ENCODE peak calls at places on chromosome 20, in seven cellular contexts. X is OCI-LY7, E is IMR-90, Z is tibial artery, F is brain microvascular endothelial cell, M is PC-3, O is aorta. B is an unnamed sample.
A peak's percentile ranks its signal among the peaks of the same experiment; 100 is the strongest.

GRCh38 chr20:4519530-4519929 is 202.2 kb upstream of the PRND start:
- DNase-seq in X (no peak), E (no peak), Z (no peak), F (no peak), M (peak; percentile 46), O (no peak), B (no peak)

GRCh38 chr20:47311211-47311610 is 45.3 kb downstream of the ZMYND8 start:
- DNase-seq in X (no peak), E (no peak), Z (no peak), F (no peak), M (no peak), O (no peak), B (no peak)

GRCh38 chr20:13464702-13465101 is 174.0 kb downstream of the TASP1 start:
- DNase-seq in X (no peak), E (peak; percentile 63), Z (no peak), F (peak; percentile 11), M (no peak), O (no peak), B (no peak)

GRCh38 chr20:24960302-24960801 is 11.3 kb downstream of the CST7 start:
- DNase-seq in X (no peak), E (no peak), Z (no peak), F (no peak), M (no peak), O (no peak), B (no peak)

GRCh38 chr20:63844384-63845025 is 13.4 kb upstream of the ZBTB46 start:
- DNase-seq in X (no peak), E (no peak), Z (no peak), F (no peak), M (no peak), O (no peak), B (peak; percentile 15)

GRCh38 chr20:63748356-63749270 is 9.0 kb downstream of the SLC2A4RG start:
- DNase-seq in X (no peak), E (no peak), Z (no peak), F (no peak), M (no peak), O (no peak), B (peak; percentile 31)

GRCh38 chr20:22808628-22809027 is 224.3 kb upstream of the FOXA2 start:
- DNase-seq in X (no peak), E (no peak), Z (no peak), F (no peak), M (peak; percentile 46), O (no peak), B (no peak)

GRCh38 chr20:20837574-20838021 is 125.2 kb upstream of the RALGAPA2 start:
- DNase-seq in X (peak; percentile 18), E (peak; percentile 35), Z (peak; percentile 32), F (peak; percentile 38), M (peak; percentile 76), O (peak; percentile 53), B (no peak)

GRCh38 chr20:62685781-62686555 is 22.7 kb upstream of the NTSR1 start:
- DNase-seq in X (no peak), E (no peak), Z (peak; percentile 65), F (no peak), M (peak; percentile 49), O (peak; percentile 79), B (no peak)

GRCh38 chr20:58661298-58662141 is 10.4 kb downstream of the STX16 start:
- DNase-seq in X (peak; percentile 13), E (no peak), Z (no peak), F (no peak), M (no peak), O (no peak), B (no peak)

GRCh38 chr20:58306421-58307261 is 2.9 kb upstream of the RAB22A start:
- DNase-seq in X (peak; percentile 24), E (peak; percentile 76), Z (peak; percentile 44), F (peak; percentile 92), M (peak; percentile 57), O (peak; percentile 68), B (no peak)

GRCh38 chr20:2246081-2246491 is 49.7 kb upstream of the TGM3 start:
- DNase-seq in X (no peak), E (no peak), Z (no peak), F (no peak), M (no peak), O (no peak), B (no peak)

GRCh38 chr20:9852566-9852965 is 13.7 kb upstream of the PAK5 start:
- DNase-seq in X (no peak), E (no peak), Z (no peak), F (no peak), M (no peak), O (no peak), B (no peak)

GRCh38 chr20:15673206-15673605 is 900.0 kb downstream of the KIF16B start:
- DNase-seq in X (no peak), E (peak; percentile 86), Z (no peak), F (peak; percentile 12), M (peak; percentile 96), O (no peak), B (no peak)

GRCh38 chr20:17504326-17504897 is 26.8 kb downstream of the BFSP1 start:
- DNase-seq in X (no peak), E (no peak), Z (no peak), F (no peak), M (no peak), O (no peak), B (no peak)

GRCh38 chr20:10715035-10715434 is 41.2 kb upstream of the JAG1 start:
- DNase-seq in X (no peak), E (peak; percentile 89), Z (no peak), F (peak; percentile 68), M (peak; percentile 85), O (no peak), B (no peak)

GRCh38 chr20:46652699-46653098 is 1.4 kb upstream of the SLC13A3 start:
- DNase-seq in X (no peak), E (peak; percentile 37), Z (no peak), F (no peak), M (peak; percentile 33), O (no peak), B (no peak)

GRCh38 chr20:7627734-7628663 is 312.3 kb downstream of the HAO1 start:
- DNase-seq in X (no peak), E (no peak), Z (no peak), F (peak; percentile 13), M (peak; percentile 93), O (no peak), B (no peak)

GRCh38 chr20:25588491-25588890 is 3.2 kb upstream of the NINL start:
- DNase-seq in X (no peak), E (no peak), Z (no peak), F (no peak), M (no peak), O (no peak), B (no peak)

GRCh38 chr20:9912858-9913434 is 74.1 kb upstream of the PAK5 start:
- DNase-seq in X (peak; percentile 34), E (peak; percentile 42), Z (peak; percentile 32), F (peak; percentile 65), M (peak; percentile 80), O (no peak), B (no peak)

DNA sequence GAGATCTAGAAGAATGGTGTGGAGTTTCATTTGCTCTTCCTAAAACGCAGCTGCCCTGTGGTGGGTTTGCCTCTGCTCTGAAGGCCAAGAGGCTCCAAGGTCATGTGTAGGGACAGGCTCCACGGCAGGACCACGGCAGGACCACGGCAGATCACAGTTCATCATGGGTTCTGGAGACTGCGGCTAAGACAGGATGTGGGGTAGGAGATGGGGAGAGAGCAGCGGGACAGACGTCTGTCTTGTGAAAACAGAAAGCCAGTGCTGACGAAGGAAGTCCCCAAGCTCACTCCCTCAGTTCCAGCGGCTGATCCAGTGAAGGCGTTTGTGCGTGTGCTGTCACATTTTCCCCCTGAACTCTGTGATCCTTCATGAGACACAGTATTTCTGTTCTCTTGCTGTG is 67.9 kb upstream of the PTGIS start:
- DNase-seq in X (peak; percentile 45), E (no peak), Z (no peak), F (no peak), M (no peak), O (no peak), B (no peak)
- H3K36me3 ChIP-seq in X (peaks cover 63% of the 10 kb centered on the region), E (peaks cover 39% of the 10 kb centered on the region), Z (peaks cover 72% of the 10 kb centered on the region), F (peaks cover 43% of the 10 kb centered on the region), M (peaks cover 59% of the 10 kb centered on the region), O (peaks cover 8% of the 10 kb centered on the region), B (peaks cover 43% of the 10 kb centered on the region)

DNA sequence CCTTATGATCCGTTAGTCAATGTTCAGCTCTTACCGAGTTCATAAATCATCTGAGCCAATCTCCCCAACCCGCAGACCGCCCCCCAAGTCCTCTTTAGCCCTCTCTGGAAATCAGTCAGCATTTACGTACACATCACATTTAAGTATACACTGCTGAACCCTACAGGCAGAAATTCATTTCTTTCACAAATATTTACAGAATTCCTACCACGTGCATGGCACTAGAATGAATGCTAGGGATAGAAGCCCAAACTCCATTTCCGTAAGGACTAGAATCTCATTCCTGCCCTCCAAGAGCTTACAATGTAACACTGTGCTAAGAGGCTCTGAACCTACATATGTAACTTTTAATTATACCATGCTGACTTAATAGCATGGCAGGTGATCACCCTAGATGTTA is 1.8 kb downstream of the OSER1 start:
- DNase-seq in X (no peak), E (peak; percentile 66), Z (no peak), F (no peak), M (peak; percentile 59), O (no peak), B (no peak)
- H3K4me3 ChIP-seq in X (peak overlapping the region; percentile 90), E (peak overlapping the region; percentile 77), Z (peak overlapping the region; percentile 78), F (peak overlapping the region; percentile 96), M (peak overlapping the region; percentile 87), O (peak overlapping the region; percentile 15), B (peak overlapping the region; percentile 85)

DNA sequence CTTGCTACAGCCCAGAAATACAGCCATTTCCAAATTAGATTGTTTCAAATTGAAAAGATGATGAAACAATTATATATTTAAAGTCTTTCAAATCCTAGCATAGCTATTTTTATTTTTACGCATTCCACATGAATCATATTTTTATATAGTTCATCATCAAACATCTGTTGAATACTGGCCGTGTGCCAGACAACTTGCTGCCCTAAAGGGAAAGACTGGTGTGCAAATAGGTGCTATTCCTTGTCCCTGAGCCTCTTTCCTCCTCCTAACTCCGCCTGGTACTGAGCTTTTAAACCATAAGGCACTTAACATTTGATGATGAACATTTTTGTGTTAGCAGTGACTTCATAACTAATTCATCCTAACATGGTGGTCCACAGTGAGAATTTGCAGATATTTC is 18.7 kb upstream of the PLCG1 start:
- DNase-seq in X (no peak), E (peak; percentile 41), Z (no peak), F (no peak), M (peak; percentile 87), O (no peak), B (no peak)
- H3K36me3 ChIP-seq in X (peaks cover 97% of the 10 kb centered on the region), E (peaks cover 76% of the 10 kb centered on the region), Z (peaks cover 100% of the 10 kb centered on the region), F (peaks cover 88% of the 10 kb centered on the region), M (peaks cover 81% of the 10 kb centered on the region), O (peaks cover 23% of the 10 kb centered on the region), B (peaks cover 100% of the 10 kb centered on the region)

GRCh38 chr20:61448396-61448795 is 196.3 kb downstream of the CDH4 start:
- DNase-seq in X (no peak), E (no peak), Z (no peak), F (no peak), M (no peak), O (no peak), B (no peak)
- H3K4me3 ChIP-seq in X (no peak overlapping the region), E (no peak overlapping the region), Z (no peak overlapping the region), F (no peak overlapping the region), M (no peak overlapping the region), O (no peak overlapping the region), B (no peak overlapping the region)

DNA sequence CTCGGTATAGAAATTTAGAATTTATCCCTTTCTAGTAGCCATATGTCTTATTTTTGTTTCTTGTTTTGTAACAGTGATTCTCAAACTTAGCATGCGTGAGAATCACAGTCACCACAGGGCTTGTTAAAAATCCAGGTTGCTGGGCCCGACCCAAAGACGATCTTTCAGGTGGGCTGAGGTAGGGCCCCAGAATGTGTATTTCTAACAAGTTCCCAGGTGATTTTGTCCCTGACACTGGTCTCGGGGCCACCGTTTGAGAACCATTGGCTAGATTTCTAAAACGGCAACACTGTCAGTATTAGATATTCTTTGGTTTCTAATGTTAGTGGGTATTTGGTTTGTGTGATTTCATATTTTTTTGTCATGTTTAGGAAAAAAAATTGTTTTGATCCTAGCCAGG is 9.9 kb downstream of the PFDN4 start:
- DNase-seq in X (no peak), E (no peak), Z (no peak), F (no peak), M (no peak), O (no peak), B (no peak)
- H3K36me3 ChIP-seq in X (peaks cover 38% of the 10 kb centered on the region), E (peaks cover 10% of the 10 kb centered on the region), Z (peaks cover 29% of the 10 kb centered on the region), F (peaks cover 4% of the 10 kb centered on the region), M (peaks cover 20% of the 10 kb centered on the region), O (no peaks in the 10 kb centered on the region), B (peaks cover 32% of the 10 kb centered on the region)

B was measured in heart left ventricle.